ENCODE peak calls at places on chromosome 15, in five cellular contexts. One of them, this sample, is unnamed.

GRCh38 chr15:100572362-100572983 is 29.5 kb downstream of the LINS1 start:
- DNase-seq in AML-193: peak; percentile 68
- DNase-seq in activated T-helper 1 cell treated with Interleukin-2 at 50 U/mL for 16 hours: no peak
- DNase-seq in HS-5: no peak
- DNase-seq in GM10248: no peak
- DNase-seq in this sample: no peak

GRCh38 chr15:85793641-85794597 is 806 bp downstream of the KLHL25 start:
- DNase-seq in AML-193: no peak
- DNase-seq in activated T-helper 1 cell treated with Interleukin-2 at 50 U/mL for 16 hours: peak; percentile 30
- DNase-seq in HS-5: no peak
- DNase-seq in GM10248: no peak
- DNase-seq in this sample: peak; percentile 51

GRCh38 chr15:89187301-89187700 is 34.1 kb downstream of the RLBP1 start:
- DNase-seq in AML-193: no peak
- DNase-seq in activated T-helper 1 cell treated with Interleukin-2 at 50 U/mL for 16 hours: no peak
- DNase-seq in HS-5: no peak
- DNase-seq in GM10248: no peak
- DNase-seq in this sample: no peak

GRCh38 chr15:42744200-42744599 is 7.3 kb upstream of the CDAN1 start:
- DNase-seq in AML-193: no peak
- DNase-seq in activated T-helper 1 cell treated with Interleukin-2 at 50 U/mL for 16 hours: no peak
- DNase-seq in HS-5: no peak
- DNase-seq in GM10248: no peak
- DNase-seq in this sample: no peak

GRCh38 chr15:67828969-67829646 is 3.8 kb downstream of the SKOR1 start:
- DNase-seq in AML-193: no peak
- DNase-seq in activated T-helper 1 cell treated with Interleukin-2 at 50 U/mL for 16 hours: no peak
- DNase-seq in HS-5: no peak
- DNase-seq in GM10248: no peak
- DNase-seq in this sample: no peak

GRCh38 chr15:73927003-73927475 is 777 bp downstream of the LOXL1 start:
- DNase-seq in AML-193: no peak
- DNase-seq in activated T-helper 1 cell treated with Interleukin-2 at 50 U/mL for 16 hours: peak; percentile 39
- DNase-seq in HS-5: no peak
- DNase-seq in GM10248: peak; percentile 44
- DNase-seq in this sample: peak; percentile 60

GRCh38 chr15:80957556-80957955 is 32.1 kb downstream of the MESD start:
- DNase-seq in AML-193: no peak
- DNase-seq in activated T-helper 1 cell treated with Interleukin-2 at 50 U/mL for 16 hours: no peak
- DNase-seq in HS-5: no peak
- DNase-seq in GM10248: no peak
- DNase-seq in this sample: no peak

GRCh38 chr15:48109856-48110531 is 10.8 kb upstream of the SLC24A5 start:
- DNase-seq in AML-193: no peak
- DNase-seq in activated T-helper 1 cell treated with Interleukin-2 at 50 U/mL for 16 hours: no peak
- DNase-seq in HS-5: no peak
- DNase-seq in GM10248: no peak
- DNase-seq in this sample: no peak

GRCh38 chr15:53307952-53308624 is 451.4 kb downstream of the WDR72 start:
- DNase-seq in AML-193: no peak
- DNase-seq in activated T-helper 1 cell treated with Interleukin-2 at 50 U/mL for 16 hours: no peak
- DNase-seq in HS-5: no peak
- DNase-seq in GM10248: no peak
- DNase-seq in this sample: no peak

GRCh38 chr15:98649621-98649995 is 1.3 kb downstream of the IGF1R start:
- DNase-seq in AML-193: no peak
- DNase-seq in activated T-helper 1 cell treated with Interleukin-2 at 50 U/mL for 16 hours: peak; percentile 26
- DNase-seq in HS-5: no peak
- DNase-seq in GM10248: no peak
- DNase-seq in this sample: peak; percentile 81

GRCh38 chr15:45378149-45378912 is at the start of gene GATM:
- DNase-seq in AML-193: peak; percentile 8
- DNase-seq in activated T-helper 1 cell treated with Interleukin-2 at 50 U/mL for 16 hours: no peak
- DNase-seq in HS-5: peak; percentile 62
- DNase-seq in GM10248: peak; percentile 94
- DNase-seq in this sample: peak; percentile 39

GRCh38 chr15:101803676-101804075 is 367 bp downstream of the OR4F6 start:
- DNase-seq in AML-193: no peak
- DNase-seq in activated T-helper 1 cell treated with Interleukin-2 at 50 U/mL for 16 hours: no peak
- DNase-seq in HS-5: no peak
- DNase-seq in GM10248: no peak
- DNase-seq in this sample: no peak

GRCh38 chr15:40691737-40692136 is 3.2 kb upstream of the RAD51 start:
- DNase-seq in AML-193: no peak
- DNase-seq in activated T-helper 1 cell treated with Interleukin-2 at 50 U/mL for 16 hours: no peak
- DNase-seq in HS-5: no peak
- DNase-seq in GM10248: no peak
- DNase-seq in this sample: no peak

GRCh38 chr15:62390793-62391543 is 225.9 kb upstream of the C2CD4B start:
- DNase-seq in AML-193: no peak
- DNase-seq in activated T-helper 1 cell treated with Interleukin-2 at 50 U/mL for 16 hours: peak; percentile 2
- DNase-seq in HS-5: no peak
- DNase-seq in GM10248: peak; percentile 43
- DNase-seq in this sample: peak; percentile 77

GRCh38 chr15:39230205-39230916 is 350.5 kb upstream of the THBS1 start:
- DNase-seq in AML-193: no peak
- DNase-seq in activated T-helper 1 cell treated with Interleukin-2 at 50 U/mL for 16 hours: no peak
- DNase-seq in HS-5: no peak
- DNase-seq in GM10248: no peak
- DNase-seq in this sample: no peak

GRCh38 chr15:90660195-90660995 is 56.8 kb upstream of the BLM start:
- DNase-seq in AML-193: peak; percentile 84
- DNase-seq in activated T-helper 1 cell treated with Interleukin-2 at 50 U/mL for 16 hours: peak; percentile 40
- DNase-seq in HS-5: peak; percentile 55
- DNase-seq in GM10248: peak; percentile 79
- DNase-seq in this sample: peak; percentile 82

GRCh38 chr15:96042734-96043224 is 287.7 kb upstream of the NR2F2 start:
- DNase-seq in AML-193: peak; percentile 90
- DNase-seq in activated T-helper 1 cell treated with Interleukin-2 at 50 U/mL for 16 hours: no peak
- DNase-seq in HS-5: no peak
- DNase-seq in GM10248: peak; percentile 26
- DNase-seq in this sample: peak; percentile 28

GRCh38 chr15:31338879-31339557 is 12.4 kb downstream of the KLF13 start:
- DNase-seq in AML-193: no peak
- DNase-seq in activated T-helper 1 cell treated with Interleukin-2 at 50 U/mL for 16 hours: no peak
- DNase-seq in HS-5: no peak
- DNase-seq in GM10248: peak; percentile 72
- DNase-seq in this sample: peak; percentile 54